ENCODE peak calls at places on chromosomes 13 and 19, in ten cellular contexts. O is T follicular helper cell; P is T-helper 1 cell; S is keratinocyte; J is AG04450; F is CD8-positive, alpha-beta memory T cell; Z is fibroblast of gingiva; E is ascending aorta; U is NCI-H2081; Y is ovary. B is an unnamed sample.

GRCh38 chr19:52992109-52993004 is 21.4 kb upstream of the ERVV-1 start:
- DNase-seq in O (no peak), P (no peak), S (no peak), J (no peak), F (no peak), Z (peak), E (no peak), U (no peak), Y (peak), B (no peak)

GRCh38 chr13:99012539-99012938 is 34.7 kb upstream of the DOCK9 start:
- DNase-seq in O (no peak), P (no peak), S (no peak), J (no peak), F (no peak), Z (no peak), E (no peak), U (no peak), Y (no peak), B (no peak)

GRCh38 chr19:49168421-49168820 is 10.8 kb downstream of the TRPM4 start:
- DNase-seq in O (no peak), P (no peak), S (no peak), J (no peak), F (no peak), Z (no peak), E (no peak), U (no peak), Y (no peak), B (no peak)

GRCh38 chr19:3670258-3670795 is 29.9 kb downstream of the PIP5K1C start:
- DNase-seq in O (no peak), P (no peak), S (no peak), J (peak), F (no peak), Z (peak), E (peak), U (no peak), Y (peak), B (peak)

GRCh38 chr13:21988624-21989023 is 317.8 kb downstream of the FGF9 start:
- DNase-seq in O (no peak), P (no peak), S (no peak), J (no peak), F (no peak), Z (no peak), E (no peak), U (no peak), Y (no peak), B (no peak)

GRCh38 chr19:5253403-5254110 is 87.1 kb downstream of the PTPRS start:
- DNase-seq in O (no peak), P (no peak), S (no peak), J (no peak), F (no peak), Z (no peak), E (no peak), U (no peak), Y (no peak), B (peak)

GRCh38 chr19:7182489-7182888 is 111.7 kb downstream of the INSR start:
- DNase-seq in O (no peak), P (no peak), S (no peak), J (no peak), F (no peak), Z (no peak), E (no peak), U (no peak), Y (no peak), B (no peak)

GRCh38 chr19:3146677-3147100 is 10.9 kb downstream of the GNA15 start:
- DNase-seq in O (peak), P (peak), S (no peak), J (no peak), F (peak), Z (no peak), E (no peak), U (no peak), Y (no peak), B (no peak)

GRCh38 chr13:64029343-64030093 is 2613.9 kb upstream of the PCDH20 start:
- DNase-seq in O (no peak), P (no peak), S (no peak), J (no peak), F (no peak), Z (no peak), E (no peak), U (no peak), Y (no peak), B (no peak)

GRCh38 chr13:109275390-109275789 is 511.0 kb downstream of the IRS2 start:
- DNase-seq in O (no peak), P (no peak), S (no peak), J (no peak), F (no peak), Z (no peak), E (no peak), U (no peak), Y (no peak), B (no peak)

GRCh38 chr13:45331123-45331619 is 9.8 kb downstream of the TPT1 start:
- DNase-seq in O (no peak), P (no peak), S (no peak), J (no peak), F (no peak), Z (no peak), E (no peak), U (no peak), Y (no peak), B (no peak)

GRCh38 chr19:34228347-34228746 is 26.0 kb upstream of the GARRE1 start:
- DNase-seq in O (no peak), P (no peak), S (no peak), J (no peak), F (no peak), Z (no peak), E (no peak), U (no peak), Y (no peak), B (no peak)

GRCh38 chr13:113495494-113496251 is 5.2 kb upstream of the DCUN1D2 start:
- DNase-seq in O (no peak), P (no peak), S (no peak), J (no peak), F (no peak), Z (no peak), E (no peak), U (no peak), Y (no peak), B (no peak)

GRCh38 chr13:79548886-79549285 is 67.9 kb downstream of the NDFIP2 start:
- DNase-seq in O (no peak), P (no peak), S (no peak), J (no peak), F (no peak), Z (no peak), E (no peak), U (no peak), Y (no peak), B (no peak)

GRCh38 chr19:1057185-1057857 is 9.6 kb upstream of the ARHGAP45 start:
- DNase-seq in O (no peak), P (no peak), S (no peak), J (no peak), F (peak), Z (peak), E (no peak), U (peak), Y (no peak), B (no peak)

GRCh38 chr19:16673226-16673625 is 12.3 kb downstream of the TMEM38A start:
- DNase-seq in O (no peak), P (no peak), S (no peak), J (no peak), F (no peak), Z (no peak), E (no peak), U (no peak), Y (no peak), B (no peak)

GRCh38 chr19:1058112-1058511 is 8.9 kb upstream of the ARHGAP45 start:
- DNase-seq in O (no peak), P (no peak), S (no peak), J (no peak), F (no peak), Z (no peak), E (no peak), U (no peak), Y (no peak), B (no peak)

GRCh38 chr19:50710094-50710493 is 9.5 kb downstream of the SHANK1 start:
- DNase-seq in O (no peak), P (no peak), S (no peak), J (no peak), F (no peak), Z (no peak), E (no peak), U (no peak), Y (no peak), B (no peak)

GRCh38 chr19:46748325-46749109 is 2.3 kb upstream of the STRN4 start:
- DNase-seq in O (peak), P (peak), S (no peak), J (no peak), F (peak), Z (peak), E (no peak), U (peak), Y (peak), B (no peak)

GRCh38 chr13:66313408-66313807 is 916.7 kb downstream of the PCDH9 start:
- DNase-seq in O (no peak), P (no peak), S (no peak), J (no peak), F (no peak), Z (peak), E (no peak), U (no peak), Y (no peak), B (no peak)

GRCh38 chr19:17946965-17947784 is 14.4 kb downstream of the CCDC124 start:
- DNase-seq in O (peak), P (peak), S (no peak), J (no peak), F (no peak), Z (no peak), E (no peak), U (no peak), Y (no peak), B (no peak)

B was measured in GM04504.